ENCODE peak calls at places on chromosomes 7 and 10, in five cellular contexts. Z, L, F, B and T are unnamed samples.

GRCh38 chr10:28220811-28221210 is 82.1 kb downstream of the MPP7 start:
- DNase-seq in B (no peak), Z (no peak), F (no peak), L (no peak), T (no peak)

GRCh38 chr7:16604054-16604453 is 41.5 kb downstream of the ANKMY2 start:
- DNase-seq in B (no peak), F (no peak), Z (no peak), L (no peak), T (no peak)

GRCh38 chr7:55224810-55225209 is 140.3 kb upstream of the LANCL2 start:
- DNase-seq in Z (no peak), B (no peak), F (no peak), L (no peak), T (no peak)

GRCh38 chr7:67937717-67938191 is 941.1 kb downstream of the TYW1 start:
- DNase-seq in B (peak), L (no peak), F (no peak), Z (no peak), T (no peak)

GRCh38 chr10:86030312-86030711 is 336.3 kb downstream of the GRID1 start:
- DNase-seq in F (no peak), B (no peak), L (no peak), Z (no peak), T (no peak)

GRCh38 chr7:120582916-120583315 is 275.0 kb downstream of the TSPAN12 start:
- DNase-seq in B (no peak), L (no peak), Z (no peak), F (no peak), T (no peak)

GRCh38 chr10:74936577-74937445 is 110.4 kb downstream of the KAT6B start:
- DNase-seq in F (no peak), Z (no peak), B (no peak), L (no peak), T (no peak)

GRCh38 chr7:31464601-31465000 is 49.3 kb upstream of the ITPRID1 start:
- DNase-seq in F (no peak), L (no peak), B (no peak), Z (no peak), T (no peak)

GRCh38 chr10:98414932-98415709 is at the start of gene PYROXD2:
- DNase-seq in F (peak), B (peak), Z (no peak), L (peak), T (peak)

GRCh38 chr7:157613575-157614322 is 276.9 kb downstream of the DNAJB6 start:
- DNase-seq in B (no peak), F (no peak), L (no peak), Z (no peak), T (no peak)

GRCh38 chr7:2151801-2152612 is 80.7 kb downstream of the MAD1L1 start:
- DNase-seq in Z (no peak), L (no peak), B (no peak), F (no peak), T (no peak)

GRCh38 chr10:17199351-17199804 is 2.1 kb downstream of the TRDMT1 start:
- DNase-seq in Z (no peak), L (no peak), B (no peak), F (no peak), T (no peak)

GRCh38 chr10:5317547-5318107 is 47.1 kb upstream of the UCN3 start:
- DNase-seq in Z (peak), F (peak), L (no peak), B (no peak), T (no peak)

GRCh38 chr7:155858521-155859061 is 46.3 kb upstream of the SHH start:
- DNase-seq in B (no peak), Z (no peak), L (no peak), F (no peak), T (no peak)

GRCh38 chr7:37344886-37345579 is 103.6 kb downstream of the ELMO1 start:
- DNase-seq in L (no peak), Z (no peak), B (no peak), F (no peak), T (no peak)

GRCh38 chr10:33772370-33773331 is 438.2 kb upstream of the NRP1 start:
- DNase-seq in F (peak), Z (no peak), B (peak), L (no peak), T (no peak)

GRCh38 chr7:30921540-30921930 is 9.9 kb downstream of the AQP1 start:
- DNase-seq in Z (no peak), B (no peak), L (peak), F (peak), T (peak)

GRCh38 chr10:70652761-70653657 is 19.3 kb upstream of the ADAMTS14 start:
- DNase-seq in L (no peak), B (peak), Z (no peak), F (no peak), T (no peak)

GRCh38 chr7:87452279-87452678 is 23.2 kb downstream of the ABCB4 start:
- DNase-seq in Z (no peak), B (no peak), L (no peak), F (no peak), T (no peak)

GRCh38 chr10:86436963-86437362 is 70.4 kb upstream of the GRID1 start:
- DNase-seq in L (no peak), B (no peak), F (no peak), Z (no peak), T (no peak)

GRCh38 chr7:155358066-155358947 is 60.6 kb downstream of the INSIG1 start:
- DNase-seq in F (no peak), L (no peak), Z (no peak), B (no peak), T (peak)

GRCh38 chr7:96962221-96962620 is 43.1 kb upstream of the DLX6 start:
- DNase-seq in B (no peak), F (no peak), Z (no peak), L (no peak), T (no peak)

GRCh38 chr7:49346200-49346899 is 422.0 kb downstream of the CDC14C start:
- DNase-seq in F (no peak), L (no peak), Z (no peak), B (no peak), T (no peak)

GRCh38 chr7:27921081-27921836 is 181.3 kb downstream of the TAX1BP1 start:
- DNase-seq in F (peak), B (no peak), L (no peak), Z (no peak), T (no peak)